ENCODE peak calls at places on chromosomes 7 and 10, in four cellular contexts. G is upper lobe of left lung, X is A549, O is omental fat pad. U is an unnamed sample.

GRCh38 chr10:113151178-113151577 is 201.1 kb downstream of the TCF7L2 start:
- DNase-seq in G (no peak), O (no peak), X (no peak), U (no peak)

GRCh38 chr10:89151857-89152256 is 55.3 kb downstream of the CH25H start:
- DNase-seq in X (no peak), O (no peak), G (no peak), U (no peak)

GRCh38 chr10:5033061-5033770 is 29.6 kb upstream of the AKR1C2 start:
- DNase-seq in G (no peak), O (no peak), X (peak; percentile 50), U (no peak)

GRCh38 chr10:43238462-43238861 is 28.4 kb downstream of the RASGEF1A start:
- DNase-seq in X (no peak), G (no peak), O (peak; percentile 13), U (no peak)

GRCh38 chr10:35783305-35783838 is 141.3 kb upstream of the FZD8 start:
- DNase-seq in G (no peak), X (peak; percentile 35), O (no peak), U (peak; percentile 68)

GRCh38 chr7:131111-132094 is 61.0 kb upstream of the FAM20C start:
- DNase-seq in X (no peak), O (no peak), G (peak; percentile 54), U (no peak)

GRCh38 chr10:77890097-77890496 is 36.5 kb downstream of the DLG5 start:
- DNase-seq in O (no peak), X (peak; percentile 25), G (no peak), U (no peak)

GRCh38 chr7:37208528-37208927 is 240.1 kb downstream of the ELMO1 start:
- DNase-seq in G (no peak), O (no peak), X (peak; percentile 56), U (no peak)

GRCh38 chr7:19519443-19519977 is 189.3 kb downstream of the POLR1F start:
- DNase-seq in G (no peak), O (no peak), X (no peak), U (no peak)

GRCh38 chr7:26022578-26022977 is 129.4 kb upstream of the NFE2L3 start:
- DNase-seq in G (no peak), O (no peak), X (no peak), U (no peak)

GRCh38 chr7:133109816-133110215 is 27.9 kb upstream of the CHCHD3 start:
- DNase-seq in X (no peak), O (no peak), G (no peak), U (no peak)

GRCh38 chr10:119602241-119603095 is 5.7 kb upstream of the TIAL1 start:
- DNase-seq in O (no peak), G (no peak), X (peak; percentile 38), U (no peak)

GRCh38 chr7:29563590-29564454 is at the start of gene PRR15:
- DNase-seq in G (peak; percentile 86), O (peak; percentile 40), X (peak; percentile 64), U (peak; percentile 36)

GRCh38 chr10:119680050-119680449 is 28.9 kb downstream of the BAG3 start:
- DNase-seq in O (no peak), G (no peak), X (peak; percentile 70), U (peak; percentile 79)

GRCh38 chr10:19310121-19310520 is 261.5 kb downstream of the MALRD1 start:
- DNase-seq in O (no peak), X (no peak), G (no peak), U (no peak)

GRCh38 chr10:29798876-29799690 is 164.3 kb upstream of the SVIL start:
- DNase-seq in O (no peak), G (peak; percentile 20), X (no peak), U (no peak)

GRCh38 chr7:140501941-140502340 is 22.6 kb upstream of the MKRN1 start:
- DNase-seq in G (no peak), O (no peak), X (no peak), U (no peak)

GRCh38 chr10:71312840-71313789 is 5.9 kb upstream of the SLC29A3 start:
- DNase-seq in O (peak; percentile 45), X (no peak), G (no peak), U (no peak)

GRCh38 chr10:122980209-122981065 is at the start of gene PSTK:
- DNase-seq in X (peak; percentile 94), O (peak; percentile 72), G (peak; percentile 96), U (peak; percentile 50)

GRCh38 chr7:142391191-142391992 is 133.5 kb upstream of the PRSS58 start:
- DNase-seq in O (no peak), X (no peak), G (peak; percentile 23), U (no peak)

GRCh38 chr7:2893411-2893861 is 49.3 kb upstream of the GNA12 start:
- DNase-seq in X (no peak), G (no peak), O (no peak), U (no peak)

GRCh38 chr10:122363311-122363710 is 11.2 kb upstream of the PLEKHA1 start:
- DNase-seq in O (no peak), X (no peak), G (no peak), U (no peak)

GRCh38 chr7:80263821-80264220 is 129.2 kb downstream of the GNAI1 start:
- DNase-seq in X (no peak), G (no peak), O (no peak), U (no peak)

GRCh38 chr7:101986335-101986734 is 168.9 kb downstream of the CUX1 start:
- DNase-seq in G (no peak), X (no peak), O (no peak), U (no peak)

GRCh38 chr7:122369756-122370155 is 65.2 kb upstream of the FEZF1 start:
- DNase-seq in O (no peak), X (no peak), G (no peak), U (no peak)

GRCh38 chr10:87177-88080 is 38.3 kb upstream of the TUBB8 start:
- DNase-seq in G (peak; percentile 56), X (no peak), O (no peak), U (no peak)

GRCh38 chr10:124106241-124106905 is 13.0 kb upstream of the CHST15 start:
- DNase-seq in O (peak; percentile 65), G (no peak), X (peak; percentile 55), U (peak; percentile 78)